ENCODE peak calls at places on chromosomes 6 and 20, in eight cellular contexts. W, H, R, O, X, E, L and Q are unnamed samples.

GRCh38 chr6:84546427-84546914 is 217.9 kb downstream of the TBX18 start:
- DNase-seq in W (peak; percentile 68), H (no peak), R (no peak), O (no peak), X (no peak), E (no peak), L (no peak), Q (no peak)

GRCh38 chr6:42203217-42203616 is 8.5 kb upstream of the GUCA1B start:
- DNase-seq in W (no peak), H (no peak), R (no peak), O (no peak), X (no peak), E (no peak), L (no peak), Q (no peak)

GRCh38 chr6:54286141-54286540 is 22.1 kb upstream of the TINAG start:
- DNase-seq in W (peak; percentile 25), H (no peak), R (no peak), O (no peak), X (no peak), E (no peak), L (no peak), Q (no peak)

GRCh38 chr6:168515376-168515775 is 74.4 kb downstream of the SMOC2 start:
- DNase-seq in W (no peak), H (no peak), R (no peak), O (no peak), X (no peak), E (no peak), L (no peak), Q (no peak)

GRCh38 chr20:48850257-48850656 is 22.5 kb upstream of the PREX1 start:
- DNase-seq in W (no peak), H (no peak), R (no peak), O (no peak), X (no peak), E (no peak), L (no peak), Q (peak; percentile 23)

GRCh38 chr6:27505209-27506027 is 32.5 kb upstream of the ZNF184 start:
- DNase-seq in W (peak; percentile 17), H (no peak), R (no peak), O (peak; percentile 77), X (no peak), E (no peak), L (peak; percentile 48), Q (peak; percentile 81)

GRCh38 chr6:24574809-24575208 is 71.2 kb downstream of the KIAA0319 start:
- DNase-seq in W (no peak), H (no peak), R (peak; percentile 44), O (no peak), X (no peak), E (no peak), L (no peak), Q (no peak)

GRCh38 chr20:50092436-50092835 is 20.5 kb downstream of the UBE2V1 start:
- DNase-seq in W (peak; percentile 41), H (no peak), R (no peak), O (no peak), X (no peak), E (no peak), L (no peak), Q (no peak)

GRCh38 chr6:56804996-56805395 is 149.9 kb upstream of the BEND6 start:
- DNase-seq in W (peak; percentile 48), H (no peak), R (no peak), O (no peak), X (no peak), E (peak; percentile 49), L (no peak), Q (no peak)

GRCh38 chr6:45966797-45967196 is 48.9 kb downstream of the CLIC5 start:
- DNase-seq in W (no peak), H (no peak), R (no peak), O (no peak), X (no peak), E (no peak), L (no peak), Q (no peak)

GRCh38 chr6:30821862-30822784 is 62.2 kb upstream of the DDR1 start:
- DNase-seq in W (peak; percentile 36), H (no peak), R (peak; percentile 57), O (no peak), X (no peak), E (no peak), L (no peak), Q (peak; percentile 23)

GRCh38 chr6:114051031-114051430 is 80.1 kb upstream of the HDAC2 start:
- DNase-seq in W (no peak), H (no peak), R (no peak), O (peak; percentile 67), X (no peak), E (no peak), L (no peak), Q (no peak)

GRCh38 chr20:24465730-24466129 is 3.7 kb upstream of the SYNDIG1 start:
- DNase-seq in W (peak; percentile 81), H (no peak), R (no peak), O (no peak), X (no peak), E (no peak), L (no peak), Q (no peak)

GRCh38 chr6:112562348-112563220 is 215.5 kb downstream of the RFPL4B start:
- DNase-seq in W (no peak), H (no peak), R (no peak), O (no peak), X (no peak), E (no peak), L (no peak), Q (no peak)

GRCh38 chr6:112560651-112561050 is 213.5 kb downstream of the RFPL4B start:
- DNase-seq in W (no peak), H (no peak), R (no peak), O (no peak), X (no peak), E (no peak), L (no peak), Q (no peak)

GRCh38 chr6:108677357-108677756 is 116.6 kb downstream of the FOXO3 start:
- DNase-seq in W (no peak), H (no peak), R (no peak), O (peak; percentile 38), X (no peak), E (no peak), L (no peak), Q (peak; percentile 35)

GRCh38 chr6:40436685-40437604 is 150.2 kb downstream of the LRFN2 start:
- DNase-seq in W (no peak), H (peak; percentile 32), R (no peak), O (peak; percentile 88), X (no peak), E (peak; percentile 4), L (no peak), Q (peak; percentile 5)

GRCh38 chr20:49700411-49701185 is 13.1 kb downstream of the B4GALT5 start:
- DNase-seq in W (peak; percentile 72), H (no peak), R (no peak), O (peak; percentile 23), X (no peak), E (no peak), L (no peak), Q (no peak)

GRCh38 chr6:14211596-14211961 is 94.0 kb downstream of the CD83 start:
- DNase-seq in W (peak; percentile 13), H (peak; percentile 21), R (peak; percentile 90), O (no peak), X (peak; percentile 6), E (no peak), L (peak; percentile 9), Q (no peak)

GRCh38 chr6:128768187-128768586 is 114.8 kb upstream of the LAMA2 start:
- DNase-seq in W (no peak), H (no peak), R (no peak), O (no peak), X (no peak), E (no peak), L (no peak), Q (no peak)

GRCh38 chr6:6362051-6362450 is 41.6 kb upstream of the F13A1 start:
- DNase-seq in W (peak; percentile 35), H (no peak), R (no peak), O (no peak), X (no peak), E (no peak), L (no peak), Q (no peak)

GRCh38 chr20:51914758-51915157 is 112.4 kb upstream of the SALL4 start:
- DNase-seq in W (no peak), H (no peak), R (no peak), O (no peak), X (no peak), E (no peak), L (no peak), Q (no peak)

GRCh38 chr6:137339929-137340559 is 120.9 kb upstream of the IFNGR1 start:
- DNase-seq in W (peak; percentile 31), H (no peak), R (no peak), O (no peak), X (no peak), E (no peak), L (no peak), Q (no peak)

GRCh38 chr6:160386869-160387518 is 38.8 kb downstream of the SLC22A3 start:
- DNase-seq in W (peak; percentile 9), H (no peak), R (no peak), O (no peak), X (no peak), E (no peak), L (no peak), Q (no peak)

GRCh38 chr6:36125575-36125974 is 4.7 kb upstream of the MAPK13 start:
- DNase-seq in W (no peak), H (no peak), R (no peak), O (no peak), X (no peak), E (no peak), L (no peak), Q (no peak)

GRCh38 chr20:44959082-44959895 is 908 bp downstream of the TOMM34 start:
- DNase-seq in W (peak; percentile 37), H (no peak), R (no peak), O (no peak), X (no peak), E (no peak), L (peak; percentile 53), Q (peak; percentile 3)

GRCh38 chr20:63842258-63842657 is 11.2 kb upstream of the ZBTB46 start:
- DNase-seq in W (no peak), H (no peak), R (no peak), O (no peak), X (no peak), E (no peak), L (no peak), Q (no peak)

GRCh38 chr6:42251911-42252637 is 34.4 kb upstream of the MRPS10 start:
- DNase-seq in W (peak; percentile 61), H (peak; percentile 8), R (no peak), O (peak; percentile 54), X (no peak), E (no peak), L (no peak), Q (peak; percentile 30)

GRCh38 chr20:59074456-59074855 is 31.9 kb upstream of the PRELID3B start:
- DNase-seq in W (no peak), H (no peak), R (no peak), O (no peak), X (no peak), E (no peak), L (no peak), Q (no peak)

GRCh38 chr20:57346477-57346876 is 4.6 kb upstream of the RAE1 start:
- DNase-seq in W (peak; percentile 70), H (peak; percentile 81), R (peak; percentile 50), O (no peak), X (peak; percentile 14), E (peak; percentile 30), L (peak; percentile 60), Q (peak; percentile 70)

GRCh38 chr6:123570813-123571684 is 65.7 kb downstream of the TRDN start:
- DNase-seq in W (no peak), H (no peak), R (no peak), O (no peak), X (no peak), E (no peak), L (no peak), Q (no peak)

GRCh38 chr6:89978749-89979145 is 84.5 kb downstream of the GJA10 start:
- DNase-seq in W (no peak), H (no peak), R (no peak), O (peak; percentile 50), X (no peak), E (no peak), L (no peak), Q (peak; percentile 54)

GRCh38 chr6:39051399-39052122 is 3.0 kb downstream of the GLP1R start:
- DNase-seq in W (no peak), H (no peak), R (peak; percentile 39), O (no peak), X (no peak), E (no peak), L (no peak), Q (no peak)

GRCh38 chr20:48260370-48260769 is 475.1 kb upstream of the SULF2 start:
- DNase-seq in W (no peak), H (peak; percentile 16), R (no peak), O (peak; percentile 17), X (no peak), E (no peak), L (no peak), Q (peak; percentile 39)